ENCODE peak calls at places on chromosomes 7 and 10, in seven cellular contexts. One of them, this sample, is unnamed.

GRCh38 chr7:129707910-129708490 is 96.5 kb downstream of the NRF1 start:
- DNase-seq in GM10248: no peak
- DNase-seq in lower lobe of right lung: no peak
- DNase-seq in mucosa of gallbladder: no peak
- DNase-seq in ELR: no peak
- DNase-seq in kidney glomerular epithelial cell: no peak
- DNase-seq in NAMALWA: no peak
- DNase-seq in this sample: no peak

GRCh38 chr10:15990523-15991129 is 130.3 kb upstream of the MINDY3 start:
- DNase-seq in GM10248: no peak
- DNase-seq in lower lobe of right lung: no peak
- DNase-seq in mucosa of gallbladder: no peak
- DNase-seq in ELR: no peak
- DNase-seq in kidney glomerular epithelial cell: no peak
- DNase-seq in NAMALWA: no peak
- DNase-seq in this sample: no peak

GRCh38 chr10:21318768-21319167 is 206.7 kb downstream of the SKIDA1 start:
- DNase-seq in GM10248: no peak
- DNase-seq in lower lobe of right lung: no peak
- DNase-seq in mucosa of gallbladder: no peak
- DNase-seq in ELR: peak
- DNase-seq in kidney glomerular epithelial cell: no peak
- DNase-seq in NAMALWA: peak
- DNase-seq in this sample: no peak

GRCh38 chr10:105986896-105987638 is 1177.4 kb downstream of the SORCS1 start:
- DNase-seq in GM10248: no peak
- DNase-seq in lower lobe of right lung: no peak
- DNase-seq in mucosa of gallbladder: no peak
- DNase-seq in ELR: no peak
- DNase-seq in kidney glomerular epithelial cell: no peak
- DNase-seq in NAMALWA: no peak
- DNase-seq in this sample: no peak

GRCh38 chr7:97734255-97734654 is 2.4 kb downstream of the TAC1 start:
- DNase-seq in GM10248: no peak
- DNase-seq in lower lobe of right lung: no peak
- DNase-seq in mucosa of gallbladder: no peak
- DNase-seq in ELR: no peak
- DNase-seq in kidney glomerular epithelial cell: no peak
- DNase-seq in NAMALWA: no peak
- DNase-seq in this sample: no peak

GRCh38 chr10:122490786-122491680 is 29.7 kb downstream of the HTRA1 start:
- DNase-seq in GM10248: no peak
- DNase-seq in lower lobe of right lung: no peak
- DNase-seq in mucosa of gallbladder: peak
- DNase-seq in ELR: no peak
- DNase-seq in kidney glomerular epithelial cell: peak
- DNase-seq in NAMALWA: no peak
- DNase-seq in this sample: peak

GRCh38 chr10:5512331-5512730 is 12.4 kb upstream of the CALML3 start:
- DNase-seq in GM10248: no peak
- DNase-seq in lower lobe of right lung: no peak
- DNase-seq in mucosa of gallbladder: no peak
- DNase-seq in ELR: no peak
- DNase-seq in kidney glomerular epithelial cell: no peak
- DNase-seq in NAMALWA: no peak
- DNase-seq in this sample: no peak

GRCh38 chr7:46654546-46655443 is 733.7 kb upstream of the IGFBP3 start:
- DNase-seq in GM10248: no peak
- DNase-seq in lower lobe of right lung: no peak
- DNase-seq in mucosa of gallbladder: no peak
- DNase-seq in ELR: peak
- DNase-seq in kidney glomerular epithelial cell: peak
- DNase-seq in NAMALWA: no peak
- DNase-seq in this sample: no peak

GRCh38 chr7:20157456-20157855 is 59.7 kb downstream of the MACC1 start:
- DNase-seq in GM10248: no peak
- DNase-seq in lower lobe of right lung: no peak
- DNase-seq in mucosa of gallbladder: no peak
- DNase-seq in ELR: no peak
- DNase-seq in kidney glomerular epithelial cell: no peak
- DNase-seq in NAMALWA: no peak
- DNase-seq in this sample: no peak

GRCh38 chr7:34026481-34027225 is 121.3 kb downstream of the BMPER start:
- DNase-seq in GM10248: no peak
- DNase-seq in lower lobe of right lung: no peak
- DNase-seq in mucosa of gallbladder: no peak
- DNase-seq in ELR: no peak
- DNase-seq in kidney glomerular epithelial cell: no peak
- DNase-seq in NAMALWA: no peak
- DNase-seq in this sample: no peak

GRCh38 chr7:16202298-16202697 is 219.0 kb downstream of the CRPPA start:
- DNase-seq in GM10248: no peak
- DNase-seq in lower lobe of right lung: no peak
- DNase-seq in mucosa of gallbladder: no peak
- DNase-seq in ELR: no peak
- DNase-seq in kidney glomerular epithelial cell: no peak
- DNase-seq in NAMALWA: no peak
- DNase-seq in this sample: no peak

GRCh38 chr7:81632418-81632817 is 137.4 kb downstream of the HGF start:
- DNase-seq in GM10248: no peak
- DNase-seq in lower lobe of right lung: no peak
- DNase-seq in mucosa of gallbladder: no peak
- DNase-seq in ELR: no peak
- DNase-seq in kidney glomerular epithelial cell: no peak
- DNase-seq in NAMALWA: no peak
- DNase-seq in this sample: no peak

GRCh38 chr7:158432369-158433270 is 155.0 kb downstream of the PTPRN2 start:
- DNase-seq in GM10248: no peak
- DNase-seq in lower lobe of right lung: peak
- DNase-seq in mucosa of gallbladder: no peak
- DNase-seq in ELR: no peak
- DNase-seq in kidney glomerular epithelial cell: peak
- DNase-seq in NAMALWA: no peak
- DNase-seq in this sample: peak

GRCh38 chr10:62637249-62638061 is 167.1 kb upstream of the ADO start:
- DNase-seq in GM10248: peak
- DNase-seq in lower lobe of right lung: no peak
- DNase-seq in mucosa of gallbladder: no peak
- DNase-seq in ELR: peak
- DNase-seq in kidney glomerular epithelial cell: peak
- DNase-seq in NAMALWA: peak
- DNase-seq in this sample: no peak

GRCh38 chr7:41156268-41156667 is 546.6 kb downstream of the INHBA start:
- DNase-seq in GM10248: no peak
- DNase-seq in lower lobe of right lung: no peak
- DNase-seq in mucosa of gallbladder: no peak
- DNase-seq in ELR: peak
- DNase-seq in kidney glomerular epithelial cell: peak
- DNase-seq in NAMALWA: no peak
- DNase-seq in this sample: no peak

GRCh38 chr10:110387983-110388681 is 83.4 kb upstream of the SMNDC1 start:
- DNase-seq in GM10248: peak
- DNase-seq in lower lobe of right lung: no peak
- DNase-seq in mucosa of gallbladder: no peak
- DNase-seq in ELR: peak
- DNase-seq in kidney glomerular epithelial cell: no peak
- DNase-seq in NAMALWA: no peak
- DNase-seq in this sample: no peak

GRCh38 chr7:56051339-56052191 is at the start of the genes CCT6A and PSPH:
- DNase-seq in GM10248: peak
- DNase-seq in lower lobe of right lung: peak
- DNase-seq in mucosa of gallbladder: peak
- DNase-seq in ELR: peak
- DNase-seq in kidney glomerular epithelial cell: peak
- DNase-seq in NAMALWA: peak
- DNase-seq in this sample: peak

GRCh38 chr10:93437000-93437945 is 44.9 kb downstream of the MYOF start:
- DNase-seq in GM10248: no peak
- DNase-seq in lower lobe of right lung: peak
- DNase-seq in mucosa of gallbladder: peak
- DNase-seq in ELR: peak
- DNase-seq in kidney glomerular epithelial cell: peak
- DNase-seq in NAMALWA: no peak
- DNase-seq in this sample: peak